ENCODE peak calls at places on chromosomes 5 and 9, in eight cellular contexts. C is nephron progenitor cell; Z is endothelial cell; I is foreskin keratinocyte; L is stimulated activated CD4-positive, alpha-beta T cell treated with anti-CD3 and anti-CD28 coated beads, Interleukin-2, amount 100 ng/mL, for 48 hours; A is left cardiac atrium; B is HT1080; D is omental fat pad. Q is an unnamed sample.

GRCh38 chr5:35884125-35884788 is 27.6 kb downstream of the IL7R start:
- DNase-seq in D (no peak), A (no peak), L (no peak), B (peak), I (peak), Z (no peak), C (no peak), Q (no peak)

GRCh38 chr5:175253597-175253996 is 190.4 kb downstream of the DRD1 start:
- DNase-seq in D (no peak), A (no peak), Z (no peak), I (peak), L (no peak), B (peak), C (no peak), Q (no peak)

GRCh38 chr5:124349931-124350330 is 396.5 kb downstream of the ZNF608 start:
- DNase-seq in Z (no peak), I (peak), B (no peak), C (no peak), D (no peak), A (no peak), L (no peak), Q (no peak)

GRCh38 chr9:128528445-128529160 is 23.8 kb upstream of the SPTAN1 start:
- DNase-seq in A (no peak), L (no peak), I (peak), B (peak), C (no peak), Z (no peak), D (no peak), Q (no peak)

GRCh38 chr5:79834420-79835219 is 145.0 kb downstream of the CMYA5 start:
- DNase-seq in B (no peak), I (no peak), L (no peak), D (no peak), Z (no peak), C (peak), A (no peak), Q (no peak)

GRCh38 chr9:100240512-100240911 is 112.2 kb downstream of the TEX10 start:
- DNase-seq in D (no peak), A (no peak), L (no peak), I (no peak), C (no peak), Z (no peak), B (no peak), Q (no peak)

GRCh38 chr5:3542158-3542557 is 53.5 kb upstream of the IRX1 start:
- DNase-seq in L (no peak), A (no peak), B (peak), Z (no peak), D (no peak), I (peak), C (no peak), Q (no peak)

GRCh38 chr5:143491644-143492043 is 88.2 kb upstream of the NR3C1 start:
- DNase-seq in L (no peak), C (no peak), I (no peak), A (no peak), B (no peak), D (no peak), Z (no peak), Q (no peak)

GRCh38 chr5:59193616-59194319 is 610.9 kb downstream of the RAB3C start:
- DNase-seq in I (peak), D (no peak), C (no peak), L (no peak), B (peak), A (peak), Z (no peak), Q (no peak)

GRCh38 chr5:144369001-144369400 is 198.3 kb downstream of the KCTD16 start:
- DNase-seq in D (no peak), Z (no peak), L (no peak), I (no peak), B (no peak), C (peak), A (no peak), Q (no peak)

GRCh38 chr5:72611111-72611724 is 104.0 kb upstream of the ZNF366 start:
- DNase-seq in B (peak), C (peak), D (no peak), I (peak), Z (peak), L (peak), A (peak), Q (peak)

GRCh38 chr9:137358126-137358525 is 56.1 kb upstream of the NRARP start:
- DNase-seq in Z (no peak), B (no peak), I (no peak), D (no peak), A (no peak), C (no peak), L (no peak), Q (no peak)